ENCODE peak calls at places on chromosomes 6 and 20, in ten cellular contexts. U is adrenal gland, H is esophagus squamous epithelium, E is breast epithelium, D is body of pancreas, W is prostate gland, K is IMR-90, X is spleen, T is tibial nerve, Z is ovary. I is an unnamed sample.

GRCh38 chr6:45445749-45446454 is 68.2 kb upstream of the SUPT3H start:
- DNase-seq in W (peak; percentile 89), X (no peak), K (peak; percentile 99), Z (peak; percentile 15), T (peak; percentile 47), D (peak; percentile 82), E (peak; percentile 50), H (peak; percentile 9), U (peak; percentile 76), I (peak; percentile 28)

GRCh38 chr6:82396964-82397761 is 33.5 kb downstream of the TPBG start:
- DNase-seq in X (no peak), K (peak; percentile 98), W (no peak), U (no peak), D (no peak), T (no peak), H (no peak), E (no peak), Z (no peak), I (no peak)

GRCh38 chr6:45738057-45738455 is 277.6 kb downstream of the CLIC5 start:
- DNase-seq in U (no peak), D (no peak), E (no peak), T (no peak), Z (no peak), H (no peak), X (no peak), W (no peak), K (no peak), I (no peak)

GRCh38 chr6:99661870-99662269 is 55.2 kb downstream of the PRDM13 start:
- DNase-seq in X (no peak), T (no peak), U (no peak), E (no peak), H (no peak), Z (no peak), W (no peak), D (no peak), K (no peak), I (no peak)

GRCh38 chr20:52828199-52828598 is 144.0 kb upstream of the TSHZ2 start:
- DNase-seq in D (no peak), H (no peak), U (no peak), X (no peak), Z (no peak), T (no peak), K (no peak), E (no peak), W (no peak), I (no peak)

GRCh38 chr6:10190042-10190441 is 224.8 kb downstream of the TFAP2A start:
- DNase-seq in K (no peak), Z (no peak), X (no peak), W (no peak), H (no peak), T (no peak), D (no peak), E (no peak), U (no peak), I (no peak)

GRCh38 chr20:63381781-63382431 is 20.8 kb upstream of the CHRNA4 start:
- DNase-seq in U (no peak), W (no peak), Z (peak; percentile 50), K (no peak), D (no peak), E (no peak), X (no peak), T (no peak), H (no peak), I (no peak)

GRCh38 chr6:33201935-33202334 is 1.3 kb downstream of the SLC39A7 start:
- DNase-seq in K (no peak), H (no peak), E (no peak), U (no peak), D (no peak), X (no peak), Z (no peak), T (no peak), W (no peak), I (no peak)

GRCh38 chr6:99030915-99031314 is 83.2 kb upstream of the FBXL4 start:
- DNase-seq in E (no peak), W (no peak), U (no peak), D (no peak), X (no peak), T (no peak), Z (no peak), H (no peak), K (no peak), I (no peak)

GRCh38 chr20:51611625-51611890 is 69.0 kb upstream of the NFATC2 start:
- DNase-seq in E (no peak), H (no peak), Z (no peak), D (no peak), X (no peak), W (no peak), U (no peak), K (no peak), T (no peak), I (no peak)

DNA sequence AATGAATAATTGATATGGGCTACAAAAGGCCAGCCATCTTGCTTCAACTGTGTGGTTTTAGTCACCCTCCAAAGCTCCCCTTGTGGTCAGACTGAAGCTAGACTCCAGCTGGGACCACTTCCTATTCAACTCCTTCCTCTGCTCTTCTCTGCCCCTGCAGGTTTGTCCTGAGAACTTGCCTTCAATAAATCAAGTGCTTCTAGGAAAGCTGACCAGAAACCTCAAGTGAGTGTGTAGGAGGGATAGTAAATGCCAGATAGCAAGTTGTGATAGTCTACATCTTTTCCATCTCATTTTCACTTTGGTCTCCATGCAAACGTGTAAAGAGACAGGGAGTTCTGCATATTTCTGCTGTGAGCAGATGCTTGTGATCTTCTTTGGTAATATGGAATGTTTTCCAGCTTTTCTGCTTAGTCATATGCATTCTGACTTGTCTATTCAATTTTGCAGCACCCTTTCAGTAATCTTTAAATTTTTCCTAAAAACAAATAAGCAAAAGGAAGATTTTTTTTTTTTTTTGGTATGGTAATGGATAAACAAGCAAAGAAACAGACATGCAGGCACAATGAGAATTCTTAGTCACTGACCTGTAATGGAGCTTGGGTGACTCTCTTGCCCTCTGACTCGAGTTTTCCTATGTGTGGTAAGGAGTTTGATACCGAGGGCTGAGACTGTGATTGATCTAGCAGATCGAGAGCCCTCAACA is 201.3 kb upstream of the BTBD3 start:
- DNase-seq in E (no peak), U (no peak), H (no peak), D (no peak), Z (no peak), X (no peak), W (no peak), K (peak; percentile 90), T (no peak), I (no peak)
- H3K4me3 ChIP-seq in E (no peak overlapping the region), U (no peak overlapping the region), H (no peak overlapping the region), D (no peak overlapping the region), Z (no peak overlapping the region), X (no peak overlapping the region), W (no peak overlapping the region), K (no peak overlapping the region), T (no peak overlapping the region), I (no peak overlapping the region)

GRCh38 chr6:6981923-6982322 is 125.8 kb upstream of the RREB1 start:
- DNase-seq in T (no peak), E (no peak), U (no peak), D (peak; percentile 41), Z (no peak), K (no peak), X (no peak), W (no peak), H (no peak), I (no peak)
- TF ChIP-seq POLR2A in T (no peak), E (no peak), U (no peak), D (no peak), Z (no peak), K (no peak), X (no peak), W (no peak), H (no peak), I (no peak)

GRCh38 chr6:170005680-170006470 is 254.5 kb downstream of the ERMARD start:
- DNase-seq in H (no peak), Z (no peak), D (no peak), E (no peak), K (no peak), T (no peak), X (no peak), U (no peak), W (no peak), I (no peak)

GRCh38 chr6:170006524-170007467 is 255.4 kb downstream of the ERMARD start:
- DNase-seq in D (no peak), X (peak; percentile 67), U (no peak), E (no peak), H (no peak), K (no peak), T (no peak), Z (no peak), W (no peak), I (no peak)

GRCh38 chr6:170007468-170008240 is 256.2 kb downstream of the ERMARD start:
- DNase-seq in W (no peak), E (no peak), T (no peak), X (no peak), K (no peak), U (no peak), H (no peak), D (no peak), Z (peak; percentile 9), I (peak; percentile 25)

GRCh38 chr6:170003027-170003426 is 251.6 kb downstream of the ERMARD start:
- DNase-seq in H (no peak), X (no peak), D (no peak), T (no peak), U (no peak), K (no peak), Z (no peak), E (no peak), W (no peak), I (no peak)

GRCh38 chr6:170004585-170005210 is 253.3 kb downstream of the ERMARD start:
- DNase-seq in U (no peak), T (no peak), X (no peak), H (no peak), W (no peak), E (no peak), K (no peak), D (no peak), Z (no peak), I (no peak)
- H3K9me3 ChIP-seq in U (no peaks in the 10 kb centered on the region), T (peaks cover 29% of the 10 kb centered on the region), X (peaks cover 45% of the 10 kb centered on the region), H (peaks cover 31% of the 10 kb centered on the region), W (no peaks in the 10 kb centered on the region), E (peaks cover 10% of the 10 kb centered on the region), K (peaks cover 38% of the 10 kb centered on the region), D (peaks cover 18% of the 10 kb centered on the region), Z (no peaks in the 10 kb centered on the region), I (no peaks in the 10 kb centered on the region)

GRCh38 chr6:161631676-161632194 is 357.9 kb upstream of the AGPAT4 start:
- DNase-seq in T (no peak), H (no peak), Z (no peak), E (no peak), U (no peak), W (no peak), X (no peak), D (no peak), K (no peak), I (no peak)
- H3K4me3 ChIP-seq in T (no peak overlapping the region), H (no peak overlapping the region), Z (no peak overlapping the region), E (no peak overlapping the region), U (no peak overlapping the region), W (no peak overlapping the region), X (no peak overlapping the region), D (no peak overlapping the region), K (no peak overlapping the region), I (no peak overlapping the region)